ENCODE peak calls at places on chromosomes 13 and 19, in six cellular contexts. One of them, this sample, is unnamed.

GRCh38 chr13:73171926-73172325 is 113.1 kb downstream of the KLF5 start:
- DNase-seq in PC-3: peak
- DNase-seq in NB4: no peak
- DNase-seq in fibroblast of lung: peak
- DNase-seq in AG09309: no peak
- DNase-seq in Panc1: no peak
- DNase-seq in this sample: peak

GRCh38 chr19:54042989-54043388 is 20.7 kb downstream of the VSTM1 start:
- DNase-seq in PC-3: no peak
- DNase-seq in NB4: no peak
- DNase-seq in fibroblast of lung: no peak
- DNase-seq in AG09309: no peak
- DNase-seq in Panc1: no peak
- DNase-seq in this sample: no peak

GRCh38 chr19:43638991-43639494 is 607 bp downstream of the CADM4 start:
- DNase-seq in PC-3: no peak
- DNase-seq in NB4: no peak
- DNase-seq in fibroblast of lung: no peak
- DNase-seq in AG09309: no peak
- DNase-seq in Panc1: no peak
- DNase-seq in this sample: no peak

GRCh38 chr13:40342461-40342860 is 324.0 kb downstream of the FOXO1 start:
- DNase-seq in PC-3: no peak
- DNase-seq in NB4: no peak
- DNase-seq in fibroblast of lung: peak
- DNase-seq in AG09309: no peak
- DNase-seq in Panc1: no peak
- DNase-seq in this sample: no peak

GRCh38 chr13:109160887-109161669 is 531.7 kb downstream of the MYO16 start:
- DNase-seq in PC-3: peak
- DNase-seq in NB4: peak
- DNase-seq in fibroblast of lung: no peak
- DNase-seq in AG09309: no peak
- DNase-seq in Panc1: no peak
- DNase-seq in this sample: no peak

GRCh38 chr19:47226426-47227346 is 4.3 kb downstream of the BBC3 start:
- DNase-seq in PC-3: peak
- DNase-seq in NB4: peak
- DNase-seq in fibroblast of lung: peak
- DNase-seq in AG09309: no peak
- DNase-seq in Panc1: no peak
- DNase-seq in this sample: peak

GRCh38 chr13:90055121-90055520 is 1292.4 kb upstream of the MIR17HG start:
- DNase-seq in PC-3: peak
- DNase-seq in NB4: no peak
- DNase-seq in fibroblast of lung: peak
- DNase-seq in AG09309: no peak
- DNase-seq in Panc1: no peak
- DNase-seq in this sample: no peak

GRCh38 chr19:6720369-6721112 is at the start of gene C3:
- DNase-seq in PC-3: no peak
- DNase-seq in NB4: peak
- DNase-seq in fibroblast of lung: no peak
- DNase-seq in AG09309: no peak
- DNase-seq in Panc1: no peak
- DNase-seq in this sample: peak

GRCh38 chr13:113545931-113546516 is 38.5 kb upstream of the TFDP1 start:
- DNase-seq in PC-3: no peak
- DNase-seq in NB4: no peak
- DNase-seq in fibroblast of lung: no peak
- DNase-seq in AG09309: no peak
- DNase-seq in Panc1: no peak
- DNase-seq in this sample: no peak

GRCh38 chr19:33638167-33639033 is 16.6 kb downstream of the CHST8 start:
- DNase-seq in PC-3: no peak
- DNase-seq in NB4: no peak
- DNase-seq in fibroblast of lung: no peak
- DNase-seq in AG09309: no peak
- DNase-seq in Panc1: no peak
- DNase-seq in this sample: no peak

GRCh38 chr13:75395056-75395455 is 86.9 kb downstream of the TBC1D4 start:
- DNase-seq in PC-3: no peak
- DNase-seq in NB4: peak
- DNase-seq in fibroblast of lung: no peak
- DNase-seq in AG09309: no peak
- DNase-seq in Panc1: no peak
- DNase-seq in this sample: no peak

GRCh38 chr13:82847595-82847994 is 1034.7 kb downstream of the SLITRK1 start:
- DNase-seq in PC-3: peak
- DNase-seq in NB4: no peak
- DNase-seq in fibroblast of lung: no peak
- DNase-seq in AG09309: no peak
- DNase-seq in Panc1: no peak
- DNase-seq in this sample: no peak

GRCh38 chr13:106528711-106529414 is 6.6 kb downstream of the EFNB2 start:
- DNase-seq in PC-3: no peak
- DNase-seq in NB4: no peak
- DNase-seq in fibroblast of lung: no peak
- DNase-seq in AG09309: no peak
- DNase-seq in Panc1: no peak
- DNase-seq in this sample: no peak

GRCh38 chr13:42041684-42042035 is 6.8 kb upstream of the DGKH start:
- DNase-seq in PC-3: peak
- DNase-seq in NB4: peak
- DNase-seq in fibroblast of lung: peak
- DNase-seq in AG09309: no peak
- DNase-seq in Panc1: no peak
- DNase-seq in this sample: peak

GRCh38 chr13:39875111-39875510 is 219.6 kb downstream of the COG6 start:
- DNase-seq in PC-3: no peak
- DNase-seq in NB4: no peak
- DNase-seq in fibroblast of lung: no peak
- DNase-seq in AG09309: no peak
- DNase-seq in Panc1: no peak
- DNase-seq in this sample: no peak

GRCh38 chr19:56071151-56071550 is 49.9 kb downstream of the ZNF787 start:
- DNase-seq in PC-3: peak
- DNase-seq in NB4: peak
- DNase-seq in fibroblast of lung: no peak
- DNase-seq in AG09309: no peak
- DNase-seq in Panc1: no peak
- DNase-seq in this sample: no peak

GRCh38 chr13:72839831-72840426 is 58.0 kb downstream of the PIBF1 start:
- DNase-seq in PC-3: peak
- DNase-seq in NB4: peak
- DNase-seq in fibroblast of lung: peak
- DNase-seq in AG09309: peak
- DNase-seq in Panc1: peak
- DNase-seq in this sample: peak

DNA sequence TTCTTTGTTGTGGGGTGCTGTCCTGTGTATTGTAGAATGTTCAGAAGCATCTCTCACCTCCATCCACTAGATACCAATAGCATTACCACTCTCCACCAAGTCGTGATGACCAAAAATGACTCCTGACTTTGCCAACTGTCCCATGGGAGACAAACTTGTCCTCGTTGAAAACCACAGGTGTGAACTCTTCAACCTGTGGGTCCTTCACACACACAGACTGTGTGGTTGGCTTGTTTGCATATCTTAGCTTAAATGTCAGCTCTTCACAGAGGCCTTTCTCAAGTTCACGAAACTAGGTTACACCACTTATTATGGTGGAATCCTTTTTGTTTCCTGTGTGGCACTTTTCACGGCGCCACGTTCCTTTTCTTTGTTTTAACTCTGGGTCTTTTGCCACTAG is 6.8 kb downstream of the GPC5 start:
- DNase-seq in PC-3: no peak
- DNase-seq in NB4: no peak
- DNase-seq in fibroblast of lung: no peak
- DNase-seq in AG09309: no peak
- DNase-seq in Panc1: no peak
- DNase-seq in this sample: no peak
- TF ChIP-seq CTCF in PC-3: no peak
- TF ChIP-seq CTCF in NB4: no peak
- TF ChIP-seq CTCF in fibroblast of lung: no peak
- TF ChIP-seq CTCF in AG09309: no peak
- TF ChIP-seq CTCF in Panc1: no peak
- TF ChIP-seq CTCF in this sample: no peak

DNA sequence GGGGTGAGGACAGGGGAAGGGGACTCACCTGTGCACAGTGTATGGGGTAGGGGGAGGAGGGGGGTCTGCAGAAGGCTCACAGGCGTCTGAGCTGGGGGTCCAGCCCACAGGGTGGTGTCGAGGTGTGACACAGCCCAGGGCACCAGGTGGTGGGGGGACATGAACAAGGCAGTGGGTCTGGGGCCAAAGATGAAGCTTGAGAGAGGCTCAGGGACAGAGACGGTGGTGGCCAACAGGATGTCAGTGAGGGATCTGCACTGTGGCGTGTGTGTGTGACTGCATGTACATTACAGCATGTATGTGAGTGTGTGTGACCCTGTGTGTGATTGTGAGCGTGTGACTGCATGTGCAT is 1.7 kb downstream of the ADAMTS10 start:
- DNase-seq in PC-3: no peak
- DNase-seq in NB4: no peak
- DNase-seq in fibroblast of lung: no peak
- DNase-seq in AG09309: no peak
- DNase-seq in Panc1: no peak
- DNase-seq in this sample: no peak
- H3K4me3 ChIP-seq in PC-3: no peak
- H3K4me3 ChIP-seq in NB4: peak
- H3K4me3 ChIP-seq in fibroblast of lung: peak
- H3K4me3 ChIP-seq in AG09309: peak
- H3K4me3 ChIP-seq in Panc1: peak
- H3K4me3 ChIP-seq in this sample: peak

GRCh38 chr13:99380921-99381645 is 73.9 kb upstream of the GPR183 start:
- DNase-seq in PC-3: no peak
- DNase-seq in NB4: no peak
- DNase-seq in fibroblast of lung: peak
- DNase-seq in AG09309: no peak
- DNase-seq in Panc1: no peak
- DNase-seq in this sample: no peak

GRCh38 chr13:99380402-99380801 is 73.2 kb upstream of the GPR183 start:
- DNase-seq in PC-3: no peak
- DNase-seq in NB4: no peak
- DNase-seq in fibroblast of lung: no peak
- DNase-seq in AG09309: no peak
- DNase-seq in Panc1: no peak
- DNase-seq in this sample: no peak

GRCh38 chr13:99377641-99378040 is 70.4 kb upstream of the GPR183 start:
- DNase-seq in PC-3: no peak
- DNase-seq in NB4: no peak
- DNase-seq in fibroblast of lung: no peak
- DNase-seq in AG09309: no peak
- DNase-seq in Panc1: no peak
- DNase-seq in this sample: no peak

GRCh38 chr13:99378985-99379734 is 72.0 kb upstream of the GPR183 start:
- DNase-seq in PC-3: no peak
- DNase-seq in NB4: no peak
- DNase-seq in fibroblast of lung: no peak
- DNase-seq in AG09309: no peak
- DNase-seq in Panc1: no peak
- DNase-seq in this sample: no peak

DNA sequence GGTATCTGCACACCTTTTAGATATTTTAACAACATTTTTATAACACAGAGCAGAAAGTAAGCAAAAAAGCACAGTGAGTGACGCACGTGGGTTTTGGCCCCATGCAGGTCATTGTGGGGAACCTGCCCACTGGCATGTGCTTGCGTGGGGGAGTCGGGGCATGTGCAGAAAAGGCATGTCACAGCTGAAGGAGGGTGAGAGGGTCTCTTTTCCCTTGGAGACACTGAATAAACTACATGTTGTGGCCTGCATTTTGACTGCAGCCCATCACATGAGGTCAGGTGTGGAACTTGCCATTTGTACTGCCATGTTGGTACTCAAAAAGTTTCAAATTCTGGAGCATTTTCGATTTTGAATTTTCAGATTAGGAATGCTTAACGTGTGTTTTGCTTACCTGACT is 72.7 kb upstream of the GPR183 start:
- DNase-seq in PC-3: no peak
- DNase-seq in NB4: no peak
- DNase-seq in fibroblast of lung: no peak
- DNase-seq in AG09309: no peak
- DNase-seq in Panc1: no peak
- DNase-seq in this sample: no peak
- TF ChIP-seq CTCF in PC-3: no peak
- TF ChIP-seq CTCF in NB4: no peak
- TF ChIP-seq CTCF in fibroblast of lung: no peak
- TF ChIP-seq CTCF in AG09309: no peak
- TF ChIP-seq CTCF in Panc1: no peak
- TF ChIP-seq CTCF in this sample: no peak

DNA sequence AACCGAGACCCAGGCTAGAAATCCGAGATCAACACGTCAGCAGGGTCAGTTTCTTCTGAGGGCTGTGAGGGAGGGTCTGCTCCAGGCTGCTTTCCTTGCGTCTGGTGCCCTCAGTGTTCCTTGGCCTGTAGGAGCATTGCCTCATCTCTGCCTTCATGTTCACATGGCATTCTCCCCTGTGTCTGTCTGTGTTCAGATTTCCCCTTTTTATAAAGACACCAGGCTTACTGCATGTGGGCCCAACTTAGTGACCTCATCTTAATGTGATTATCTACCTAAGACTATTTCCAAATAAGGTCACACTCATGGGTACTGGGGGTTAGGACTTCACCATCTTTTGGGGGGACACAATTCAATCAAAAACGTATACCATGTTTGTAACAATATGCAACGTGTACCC is 57.2 kb upstream of the C1QTNF9 start:
- DNase-seq in PC-3: no peak
- DNase-seq in NB4: peak
- DNase-seq in fibroblast of lung: no peak
- DNase-seq in AG09309: no peak
- DNase-seq in Panc1: no peak
- DNase-seq in this sample: no peak
- H3K4me3 ChIP-seq in PC-3: no peak
- H3K4me3 ChIP-seq in NB4: no peak
- H3K4me3 ChIP-seq in fibroblast of lung: no peak
- H3K4me3 ChIP-seq in AG09309: no peak
- H3K4me3 ChIP-seq in Panc1: no peak
- H3K4me3 ChIP-seq in this sample: no peak

GRCh38 chr19:4533835-4534424 is 1.1 kb downstream of the PLIN5 start:
- DNase-seq in PC-3: no peak
- DNase-seq in NB4: no peak
- DNase-seq in fibroblast of lung: no peak
- DNase-seq in AG09309: no peak
- DNase-seq in Panc1: no peak
- DNase-seq in this sample: no peak

GRCh38 chr19:4537953-4538600 is 1.8 kb downstream of the LRG1 start:
- DNase-seq in PC-3: no peak
- DNase-seq in NB4: no peak
- DNase-seq in fibroblast of lung: no peak
- DNase-seq in AG09309: no peak
- DNase-seq in Panc1: no peak
- DNase-seq in this sample: no peak

GRCh38 chr19:4533334-4533733 is 1.7 kb downstream of the PLIN5 start:
- DNase-seq in PC-3: no peak
- DNase-seq in NB4: no peak
- DNase-seq in fibroblast of lung: no peak
- DNase-seq in AG09309: no peak
- DNase-seq in Panc1: no peak
- DNase-seq in this sample: no peak

GRCh38 chr19:4536798-4537197 is 1.8 kb upstream of the PLIN5 start:
- DNase-seq in PC-3: peak
- DNase-seq in NB4: no peak
- DNase-seq in fibroblast of lung: no peak
- DNase-seq in AG09309: no peak
- DNase-seq in Panc1: no peak
- DNase-seq in this sample: no peak

GRCh38 chr19:4534836-4535658 is at the start of gene PLIN5:
- DNase-seq in PC-3: peak
- DNase-seq in NB4: no peak
- DNase-seq in fibroblast of lung: peak
- DNase-seq in AG09309: no peak
- DNase-seq in Panc1: no peak
- DNase-seq in this sample: peak
- TF ChIP-seq CTCF in PC-3: no peak
- TF ChIP-seq CTCF in NB4: no peak
- TF ChIP-seq CTCF in fibroblast of lung: no peak
- TF ChIP-seq CTCF in AG09309: no peak
- TF ChIP-seq CTCF in Panc1: no peak
- TF ChIP-seq CTCF in this sample: no peak

This sample was measured in fibroblast of villous mesenchyme.